ENCODE peak calls at places on chromosomes 7 and 10, in five cellular contexts. One of them, this sample, is unnamed.

GRCh38 chr7:45576249-45576929 is 2.2 kb downstream of the ADCY1 start:
- DNase-seq in tibial artery: no peak
- DNase-seq in GM23338: no peak
- DNase-seq in fibroblast of lung: no peak
- DNase-seq in choroid plexus epithelial cell: no peak
- DNase-seq in this sample: no peak

GRCh38 chr10:7424315-7424714 is 13.5 kb upstream of the SFMBT2 start:
- DNase-seq in tibial artery: no peak
- DNase-seq in fibroblast of lung: no peak
- DNase-seq in choroid plexus epithelial cell: no peak
- DNase-seq in GM23338: peak
- DNase-seq in this sample: no peak

GRCh38 chr10:35592421-35592820 is 12.7 kb upstream of the GJD4 start:
- DNase-seq in tibial artery: no peak
- DNase-seq in choroid plexus epithelial cell: no peak
- DNase-seq in GM23338: no peak
- DNase-seq in fibroblast of lung: no peak
- DNase-seq in this sample: no peak

GRCh38 chr10:52663161-52663560 is 109.4 kb downstream of the MBL2 start:
- DNase-seq in tibial artery: no peak
- DNase-seq in choroid plexus epithelial cell: no peak
- DNase-seq in fibroblast of lung: no peak
- DNase-seq in GM23338: no peak
- DNase-seq in this sample: no peak

GRCh38 chr7:29527709-29528108 is 35.9 kb upstream of the PRR15 start:
- DNase-seq in tibial artery: no peak
- DNase-seq in choroid plexus epithelial cell: no peak
- DNase-seq in fibroblast of lung: no peak
- DNase-seq in GM23338: no peak
- DNase-seq in this sample: no peak

GRCh38 chr10:132931258-132931657 is 11.1 kb downstream of the CFAP46 start:
- DNase-seq in tibial artery: no peak
- DNase-seq in GM23338: no peak
- DNase-seq in choroid plexus epithelial cell: no peak
- DNase-seq in fibroblast of lung: no peak
- DNase-seq in this sample: no peak

GRCh38 chr7:100506356-100506930 is 22.7 kb downstream of the NYAP1 start:
- DNase-seq in fibroblast of lung: no peak
- DNase-seq in choroid plexus epithelial cell: peak
- DNase-seq in tibial artery: no peak
- DNase-seq in GM23338: peak
- DNase-seq in this sample: no peak

GRCh38 chr10:119138341-119139306 is 26.9 kb downstream of the SFXN4 start:
- DNase-seq in choroid plexus epithelial cell: no peak
- DNase-seq in fibroblast of lung: no peak
- DNase-seq in tibial artery: no peak
- DNase-seq in GM23338: no peak
- DNase-seq in this sample: peak

GRCh38 chr7:112882506-112882905 is 92.3 kb upstream of the TMEM168 start:
- DNase-seq in choroid plexus epithelial cell: no peak
- DNase-seq in tibial artery: no peak
- DNase-seq in GM23338: no peak
- DNase-seq in fibroblast of lung: no peak
- DNase-seq in this sample: no peak

GRCh38 chr7:47374538-47374937 is 207.4 kb downstream of the TNS3 start:
- DNase-seq in fibroblast of lung: no peak
- DNase-seq in choroid plexus epithelial cell: no peak
- DNase-seq in tibial artery: no peak
- DNase-seq in GM23338: no peak
- DNase-seq in this sample: no peak

GRCh38 chr7:137122145-137122544 is 221.4 kb downstream of the PTN start:
- DNase-seq in fibroblast of lung: no peak
- DNase-seq in GM23338: no peak
- DNase-seq in choroid plexus epithelial cell: no peak
- DNase-seq in tibial artery: no peak
- DNase-seq in this sample: no peak
- H3K4me3 ChIP-seq in fibroblast of lung: no peak
- H3K4me3 ChIP-seq in GM23338: no peak
- H3K4me3 ChIP-seq in choroid plexus epithelial cell: no peak
- H3K4me3 ChIP-seq in tibial artery: no peak
- H3K4me3 ChIP-seq in this sample: no peak

GRCh38 chr10:75401569-75402485 is at the start of gene ZNF503:
- DNase-seq in fibroblast of lung: peak
- DNase-seq in choroid plexus epithelial cell: peak
- DNase-seq in tibial artery: peak
- DNase-seq in GM23338: peak
- DNase-seq in this sample: peak
- TF ChIP-seq CTCF in fibroblast of lung: peak
- TF ChIP-seq CTCF in choroid plexus epithelial cell: peak
- TF ChIP-seq CTCF in tibial artery: peak
- TF ChIP-seq CTCF in GM23338: no peak
- TF ChIP-seq CTCF in this sample: peak

GRCh38 chr7:20797174-20798080 is 10.7 kb upstream of the SP8 start:
- DNase-seq in GM23338: peak
- DNase-seq in fibroblast of lung: no peak
- DNase-seq in tibial artery: no peak
- DNase-seq in choroid plexus epithelial cell: no peak
- DNase-seq in this sample: no peak
- H3K4me3 ChIP-seq in GM23338: peak
- H3K4me3 ChIP-seq in fibroblast of lung: no peak
- H3K4me3 ChIP-seq in tibial artery: peak
- H3K4me3 ChIP-seq in choroid plexus epithelial cell: peak
- H3K4me3 ChIP-seq in this sample: peak

GRCh38 chr7:5282464-5283316 is at the start of gene SLC29A4:
- DNase-seq in fibroblast of lung: no peak
- DNase-seq in tibial artery: no peak
- DNase-seq in choroid plexus epithelial cell: peak
- DNase-seq in GM23338: no peak
- DNase-seq in this sample: no peak

GRCh38 chr7:5283421-5284303 is 919 bp downstream of the SLC29A4 start:
- DNase-seq in tibial artery: no peak
- DNase-seq in GM23338: peak
- DNase-seq in choroid plexus epithelial cell: peak
- DNase-seq in fibroblast of lung: no peak
- DNase-seq in this sample: no peak

GRCh38 chr7:5286933-5287332 is 4.2 kb downstream of the SLC29A4 start:
- DNase-seq in choroid plexus epithelial cell: no peak
- DNase-seq in fibroblast of lung: no peak
- DNase-seq in tibial artery: no peak
- DNase-seq in GM23338: no peak
- DNase-seq in this sample: no peak

GRCh38 chr7:5287802-5288201 is 5.1 kb downstream of the SLC29A4 start:
- DNase-seq in fibroblast of lung: no peak
- DNase-seq in tibial artery: no peak
- DNase-seq in GM23338: no peak
- DNase-seq in choroid plexus epithelial cell: no peak
- DNase-seq in this sample: no peak

DNA sequence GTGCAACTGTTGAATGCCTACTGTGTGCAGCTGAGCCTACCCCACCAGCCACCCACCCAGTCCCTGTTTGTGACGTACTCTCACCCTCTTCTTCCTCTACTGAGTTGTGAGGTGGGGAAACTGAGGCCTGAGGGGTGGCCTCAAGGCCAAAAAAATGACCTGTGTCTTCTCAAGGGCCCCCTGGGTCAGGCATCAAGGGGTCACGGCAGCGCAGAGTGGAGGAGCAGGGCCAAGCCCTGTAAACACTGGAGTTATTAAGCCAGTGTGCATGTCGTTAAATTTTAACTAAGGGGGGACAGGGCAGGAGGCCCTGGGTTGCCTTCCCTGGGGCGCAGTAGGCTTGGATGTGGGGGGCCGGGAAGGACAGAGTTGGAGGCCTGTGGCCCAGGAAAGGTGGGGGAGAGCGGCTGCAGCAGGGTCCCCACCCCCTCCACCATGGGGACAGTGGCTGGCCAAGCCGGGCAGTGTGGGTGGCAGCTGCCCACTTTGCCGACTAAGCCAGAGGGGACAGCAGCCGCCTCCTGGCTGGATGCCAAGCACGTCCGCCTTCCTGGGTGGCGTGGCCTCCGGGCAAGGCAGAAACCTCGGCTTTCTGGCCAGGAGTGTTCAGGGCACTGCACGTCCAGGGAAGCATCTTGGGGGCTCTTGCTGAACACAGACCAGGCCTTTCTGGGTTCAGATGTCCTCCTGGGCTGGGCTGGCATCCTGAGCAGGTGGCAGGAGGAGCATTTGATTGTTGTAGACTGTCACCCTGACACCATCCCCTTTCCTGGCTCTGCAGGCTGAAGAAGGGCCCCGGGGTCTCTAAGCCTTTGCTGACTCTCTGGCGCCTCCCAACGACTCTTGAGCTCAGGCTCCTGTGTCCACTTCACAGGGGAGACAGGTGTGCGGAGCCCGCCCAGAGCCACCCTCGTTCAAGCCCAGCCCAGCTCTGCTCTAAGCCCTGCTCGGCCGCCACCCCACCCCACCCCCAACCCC is 1.9 kb downstream of the SLC29A4 start:
- DNase-seq in choroid plexus epithelial cell: peak
- DNase-seq in tibial artery: no peak
- DNase-seq in GM23338: peak
- DNase-seq in fibroblast of lung: no peak
- DNase-seq in this sample: no peak
- TF ChIP-seq CTCF in choroid plexus epithelial cell: peak
- TF ChIP-seq CTCF in tibial artery: no peak
- TF ChIP-seq CTCF in GM23338: peak
- TF ChIP-seq CTCF in fibroblast of lung: peak
- TF ChIP-seq CTCF in this sample: peak

DNA sequence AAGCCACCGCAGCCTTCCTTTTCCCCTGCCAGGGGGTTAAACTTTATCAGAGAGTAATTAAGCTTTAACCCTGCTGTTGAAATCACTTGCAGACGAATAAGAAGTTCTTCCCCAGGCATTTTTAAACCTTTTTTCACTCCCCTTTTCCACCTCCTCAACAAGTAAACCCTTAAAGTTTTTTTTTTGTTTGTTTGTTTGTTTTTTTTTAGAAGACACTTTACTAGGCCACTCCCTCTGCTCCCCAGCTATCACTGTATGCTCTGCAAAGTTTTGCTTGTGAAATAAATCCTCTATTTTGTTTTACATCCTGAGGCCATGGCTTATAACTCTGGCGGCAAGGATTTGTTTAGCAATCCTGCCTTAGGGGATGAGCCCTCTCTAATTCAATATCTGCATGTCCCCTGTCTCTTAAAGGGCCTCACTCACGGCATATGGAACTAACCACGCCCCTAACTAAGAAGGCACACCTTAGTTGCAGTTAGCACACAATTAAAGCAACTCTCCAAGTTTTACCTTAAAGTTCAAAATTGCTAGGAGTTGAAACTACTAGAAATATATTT is 1354.7 kb upstream of the LRRTM3 start:
- DNase-seq in fibroblast of lung: peak
- DNase-seq in tibial artery: no peak
- DNase-seq in choroid plexus epithelial cell: peak
- DNase-seq in GM23338: peak
- DNase-seq in this sample: no peak
- H3K4me3 ChIP-seq in fibroblast of lung: peak
- H3K4me3 ChIP-seq in tibial artery: peak
- H3K4me3 ChIP-seq in choroid plexus epithelial cell: peak
- H3K4me3 ChIP-seq in GM23338: peak
- H3K4me3 ChIP-seq in this sample: peak

GRCh38 chr10:97333351-97333600 is 1.3 kb downstream of the FRAT2 start:
- DNase-seq in fibroblast of lung: peak
- DNase-seq in tibial artery: no peak
- DNase-seq in choroid plexus epithelial cell: peak
- DNase-seq in GM23338: peak
- DNase-seq in this sample: no peak
- TF ChIP-seq CTCF in fibroblast of lung: peak
- TF ChIP-seq CTCF in tibial artery: no peak
- TF ChIP-seq CTCF in choroid plexus epithelial cell: peak
- TF ChIP-seq CTCF in GM23338: peak
- TF ChIP-seq CTCF in this sample: peak

DNA sequence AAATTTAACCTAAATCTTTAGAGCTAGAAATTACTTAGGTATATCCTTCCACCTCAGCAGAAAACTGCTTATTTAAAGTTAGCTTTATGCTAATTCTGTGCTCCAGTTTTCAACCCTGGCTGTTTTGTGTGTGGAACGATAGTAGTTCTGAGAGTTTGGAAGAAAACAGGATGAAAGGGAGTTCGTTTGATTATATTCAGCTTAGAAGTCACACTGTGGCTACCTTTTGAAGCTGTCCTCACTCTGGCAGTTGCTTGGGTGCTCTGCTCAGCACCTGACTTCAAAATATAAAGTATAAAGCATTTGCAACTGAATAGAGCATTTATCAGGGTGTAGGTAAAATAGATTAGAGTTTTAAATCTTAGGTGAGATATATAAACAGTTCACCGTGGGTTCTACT is 2.7 kb upstream of the ASCC1 start:
- DNase-seq in choroid plexus epithelial cell: no peak
- DNase-seq in tibial artery: no peak
- DNase-seq in fibroblast of lung: no peak
- DNase-seq in GM23338: no peak
- DNase-seq in this sample: no peak
- H3K4me3 ChIP-seq in choroid plexus epithelial cell: no peak
- H3K4me3 ChIP-seq in tibial artery: peak
- H3K4me3 ChIP-seq in fibroblast of lung: no peak
- H3K4me3 ChIP-seq in GM23338: no peak
- H3K4me3 ChIP-seq in this sample: no peak

This sample was measured in AG04449.